ENCODE peak calls at places on chromosomes 11 and 22, in six cellular contexts. One of them, this sample, is unnamed. For H3K4me1, the result is how much of the 10 kb centered on the place peaks cover.

GRCh38 chr11:134027671-134028070 is 41.2 kb upstream of the JAM3 start:
- DNase-seq in A549: no peak
- DNase-seq in heart left ventricle: no peak
- DNase-seq in astrocyte: no peak
- DNase-seq in stomach: no peak
- DNase-seq in body of pancreas: no peak
- DNase-seq in this sample: no peak

GRCh38 chr11:69301491-69302401 is 7.8 kb downstream of the MYEOV start:
- DNase-seq in astrocyte: peak
- DNase-seq in body of pancreas: peak
- DNase-seq in A549: peak
- DNase-seq in heart left ventricle: no peak
- DNase-seq in stomach: peak
- DNase-seq in this sample: peak

GRCh38 chr11:36304349-36304748 is 8.3 kb downstream of the PRR5L start:
- DNase-seq in heart left ventricle: no peak
- DNase-seq in stomach: no peak
- DNase-seq in body of pancreas: no peak
- DNase-seq in astrocyte: no peak
- DNase-seq in A549: no peak
- DNase-seq in this sample: peak

GRCh38 chr11:77204792-77205466 is 76.9 kb downstream of the MYO7A start:
- DNase-seq in heart left ventricle: no peak
- DNase-seq in A549: no peak
- DNase-seq in stomach: no peak
- DNase-seq in astrocyte: no peak
- DNase-seq in body of pancreas: no peak
- DNase-seq in this sample: no peak

GRCh38 chr11:638616-639323 is 1.7 kb downstream of the DRD4 start:
- DNase-seq in stomach: no peak
- DNase-seq in heart left ventricle: no peak
- DNase-seq in body of pancreas: no peak
- DNase-seq in A549: no peak
- DNase-seq in astrocyte: no peak
- DNase-seq in this sample: no peak

GRCh38 chr11:91768783-91769182 is 455.8 kb upstream of the FAT3 start:
- DNase-seq in astrocyte: no peak
- DNase-seq in heart left ventricle: no peak
- DNase-seq in A549: no peak
- DNase-seq in stomach: no peak
- DNase-seq in body of pancreas: no peak
- DNase-seq in this sample: no peak

GRCh38 chr22:25682071-25682470 is 59.9 kb upstream of the MYO18B start:
- DNase-seq in heart left ventricle: no peak
- DNase-seq in A549: no peak
- DNase-seq in astrocyte: no peak
- DNase-seq in stomach: no peak
- DNase-seq in body of pancreas: no peak
- DNase-seq in this sample: no peak

GRCh38 chr22:47328550-47329243 is 566.2 kb downstream of the TBC1D22A start:
- DNase-seq in A549: peak
- DNase-seq in heart left ventricle: no peak
- DNase-seq in astrocyte: peak
- DNase-seq in stomach: no peak
- DNase-seq in body of pancreas: no peak
- DNase-seq in this sample: peak

GRCh38 chr22:44131989-44132685 is 48.6 kb upstream of the PARVG start:
- DNase-seq in astrocyte: no peak
- DNase-seq in A549: no peak
- DNase-seq in body of pancreas: no peak
- DNase-seq in stomach: no peak
- DNase-seq in heart left ventricle: no peak
- DNase-seq in this sample: no peak

GRCh38 chr11:109439684-109440083 is 17.7 kb downstream of the C11orf87 start:
- DNase-seq in body of pancreas: no peak
- DNase-seq in astrocyte: no peak
- DNase-seq in stomach: no peak
- DNase-seq in A549: no peak
- DNase-seq in heart left ventricle: no peak
- DNase-seq in this sample: no peak

GRCh38 chr11:129453293-129453721 is 77.7 kb downstream of the BARX2 start:
- DNase-seq in heart left ventricle: no peak
- DNase-seq in stomach: no peak
- DNase-seq in astrocyte: no peak
- DNase-seq in body of pancreas: peak
- DNase-seq in A549: no peak
- DNase-seq in this sample: no peak

GRCh38 chr11:3163241-3163981 is 1.7 kb downstream of the OSBPL5 start:
- DNase-seq in A549: no peak
- DNase-seq in heart left ventricle: no peak
- DNase-seq in stomach: no peak
- DNase-seq in astrocyte: no peak
- DNase-seq in body of pancreas: no peak
- DNase-seq in this sample: no peak
- H3K4me1 ChIP-seq in A549: under half
- H3K4me1 ChIP-seq in heart left ventricle: half or more
- H3K4me1 ChIP-seq in stomach: under half
- H3K4me1 ChIP-seq in astrocyte: under half
- H3K4me1 ChIP-seq in body of pancreas: half or more
- H3K4me1 ChIP-seq in this sample: under half

GRCh38 chr11:14906614-14907392 is 14.8 kb upstream of the CYP2R1 start:
- DNase-seq in heart left ventricle: no peak
- DNase-seq in stomach: no peak
- DNase-seq in body of pancreas: no peak
- DNase-seq in A549: no peak
- DNase-seq in astrocyte: no peak
- DNase-seq in this sample: no peak

GRCh38 chr11:14904745-14905103 is 12.7 kb upstream of the CYP2R1 start:
- DNase-seq in stomach: peak
- DNase-seq in astrocyte: peak
- DNase-seq in body of pancreas: peak
- DNase-seq in A549: peak
- DNase-seq in heart left ventricle: peak
- DNase-seq in this sample: no peak

GRCh38 chr11:14902650-14903350 is 10.8 kb upstream of the CYP2R1 start:
- DNase-seq in A549: no peak
- DNase-seq in body of pancreas: no peak
- DNase-seq in heart left ventricle: no peak
- DNase-seq in astrocyte: peak
- DNase-seq in stomach: no peak
- DNase-seq in this sample: peak

GRCh38 chr11:14907411-14908213 is 15.6 kb upstream of the CYP2R1 start:
- DNase-seq in stomach: peak
- DNase-seq in heart left ventricle: peak
- DNase-seq in body of pancreas: peak
- DNase-seq in astrocyte: no peak
- DNase-seq in A549: peak
- DNase-seq in this sample: peak

GRCh38 chr11:14905104-14906033 is 13.3 kb upstream of the CYP2R1 start:
- DNase-seq in A549: peak
- DNase-seq in body of pancreas: peak
- DNase-seq in heart left ventricle: peak
- DNase-seq in astrocyte: peak
- DNase-seq in stomach: peak
- DNase-seq in this sample: no peak
- TF ChIP-seq CTCF in A549: no peak
- TF ChIP-seq CTCF in body of pancreas: peak
- TF ChIP-seq CTCF in heart left ventricle: peak
- TF ChIP-seq CTCF in astrocyte: no peak
- TF ChIP-seq CTCF in stomach: no peak
- TF ChIP-seq CTCF in this sample: peak

DNA sequence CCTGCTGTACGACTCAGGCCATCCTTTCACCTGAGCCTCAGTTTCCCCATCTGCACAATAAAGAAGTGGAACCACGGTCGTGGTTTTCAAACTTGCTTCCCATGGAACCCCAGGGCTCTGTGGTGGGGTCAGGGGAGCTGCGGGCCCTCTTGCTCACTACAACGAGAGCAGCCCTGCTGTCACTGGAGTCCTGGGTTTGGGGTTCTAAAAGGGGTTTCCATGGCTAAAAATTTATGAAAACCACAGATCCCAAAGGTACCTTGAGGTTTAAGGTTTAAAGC is 45.4 kb upstream of the CARS1 start:
- DNase-seq in heart left ventricle: no peak
- DNase-seq in stomach: no peak
- DNase-seq in A549: no peak
- DNase-seq in astrocyte: no peak
- DNase-seq in body of pancreas: no peak
- DNase-seq in this sample: no peak
- H3K27ac ChIP-seq in heart left ventricle: no peak
- H3K27ac ChIP-seq in stomach: no peak
- H3K27ac ChIP-seq in A549: no peak
- H3K27ac ChIP-seq in astrocyte: no peak
- H3K27ac ChIP-seq in body of pancreas: no peak
- H3K27ac ChIP-seq in this sample: no peak

DNA sequence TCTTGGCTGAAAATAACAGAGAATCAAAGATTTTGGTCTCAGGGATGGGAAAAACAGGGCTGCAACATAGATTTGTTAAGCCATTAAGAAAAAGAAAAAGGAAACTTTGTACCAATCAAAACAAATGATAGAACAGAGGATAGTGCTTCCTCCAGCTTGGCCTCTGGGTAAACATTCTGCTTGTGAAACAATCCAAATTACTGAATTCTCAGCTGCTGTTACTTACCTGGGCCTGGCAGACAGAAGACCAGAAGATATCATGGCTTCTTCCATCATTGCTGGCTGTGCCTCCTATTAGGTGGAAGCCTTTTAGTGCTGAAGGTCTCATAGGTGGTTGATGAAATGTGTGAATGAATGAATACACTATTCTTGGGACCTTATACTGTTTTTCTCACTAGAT is 22.1 kb downstream of the ZNRF3 start:
- DNase-seq in heart left ventricle: no peak
- DNase-seq in astrocyte: no peak
- DNase-seq in body of pancreas: no peak
- DNase-seq in A549: no peak
- DNase-seq in stomach: no peak
- DNase-seq in this sample: no peak
- H3K4me1 ChIP-seq in heart left ventricle: under half
- H3K4me1 ChIP-seq in astrocyte: under half
- H3K4me1 ChIP-seq in body of pancreas: half or more
- H3K4me1 ChIP-seq in A549: under half
- H3K4me1 ChIP-seq in stomach: under half
- H3K4me1 ChIP-seq in this sample: under half

GRCh38 chr11:8360086-8360828 is 96.6 kb upstream of the LMO1 start:
- DNase-seq in stomach: no peak
- DNase-seq in astrocyte: no peak
- DNase-seq in A549: no peak
- DNase-seq in heart left ventricle: no peak
- DNase-seq in body of pancreas: peak
- DNase-seq in this sample: no peak
- TF ChIP-seq CTCF in stomach: no peak
- TF ChIP-seq CTCF in astrocyte: no peak
- TF ChIP-seq CTCF in A549: no peak
- TF ChIP-seq CTCF in heart left ventricle: no peak
- TF ChIP-seq CTCF in body of pancreas: peak
- TF ChIP-seq CTCF in this sample: peak

GRCh38 chr22:27638329-27639179 is 163.0 kb downstream of the MN1 start:
- DNase-seq in heart left ventricle: no peak
- DNase-seq in body of pancreas: no peak
- DNase-seq in astrocyte: no peak
- DNase-seq in A549: no peak
- DNase-seq in stomach: no peak
- DNase-seq in this sample: no peak

GRCh38 chr22:27635435-27635834 is 166.1 kb downstream of the MN1 start:
- DNase-seq in A549: no peak
- DNase-seq in heart left ventricle: no peak
- DNase-seq in body of pancreas: no peak
- DNase-seq in stomach: no peak
- DNase-seq in astrocyte: no peak
- DNase-seq in this sample: no peak

GRCh38 chr22:27635852-27636251 is 165.7 kb downstream of the MN1 start:
- DNase-seq in A549: no peak
- DNase-seq in heart left ventricle: no peak
- DNase-seq in stomach: no peak
- DNase-seq in body of pancreas: no peak
- DNase-seq in astrocyte: no peak
- DNase-seq in this sample: no peak

GRCh38 chr22:27637604-27638003 is 164.0 kb downstream of the MN1 start:
- DNase-seq in stomach: no peak
- DNase-seq in astrocyte: peak
- DNase-seq in heart left ventricle: no peak
- DNase-seq in body of pancreas: no peak
- DNase-seq in A549: no peak
- DNase-seq in this sample: peak

DNA sequence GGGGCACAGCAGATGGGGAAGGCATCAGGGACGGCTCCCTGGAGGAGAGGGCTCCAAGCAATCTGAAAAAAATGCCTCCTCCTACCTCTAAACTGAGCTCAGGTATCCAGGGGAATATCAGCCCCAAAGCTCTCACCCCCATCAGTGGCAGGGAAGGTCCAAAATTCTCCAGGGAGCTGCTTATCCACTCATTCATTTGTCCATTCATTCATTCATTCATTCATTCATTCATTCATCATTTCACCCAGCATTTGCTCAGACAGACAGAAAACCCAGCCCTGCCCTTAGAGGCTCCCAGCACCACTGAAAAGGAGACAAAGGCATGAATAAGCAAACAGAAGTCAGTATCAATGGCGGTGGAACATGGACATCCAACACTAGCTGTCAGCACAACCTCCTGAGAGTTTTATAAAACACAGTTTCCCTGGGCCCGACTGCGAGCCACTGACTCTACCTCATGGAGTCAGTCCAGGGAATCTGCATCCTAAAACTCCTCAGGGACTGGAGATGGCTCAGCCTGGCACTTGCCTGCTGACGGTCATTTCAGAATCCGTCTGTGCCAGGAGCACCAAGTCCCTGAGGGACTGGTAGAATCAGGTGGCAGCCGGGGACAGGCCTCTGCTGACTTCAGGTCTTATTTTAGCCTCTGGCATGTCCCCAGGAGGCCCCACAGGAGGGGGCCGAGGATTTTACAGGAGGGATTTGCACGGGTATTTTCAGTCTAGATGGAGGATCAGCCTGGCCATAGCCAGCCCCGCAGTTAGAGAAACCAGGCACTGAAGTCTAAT is 164.6 kb downstream of the MN1 start:
- DNase-seq in heart left ventricle: peak
- DNase-seq in body of pancreas: no peak
- DNase-seq in stomach: no peak
- DNase-seq in astrocyte: no peak
- DNase-seq in A549: no peak
- DNase-seq in this sample: no peak
- H3K27ac ChIP-seq in heart left ventricle: peak
- H3K27ac ChIP-seq in body of pancreas: no peak
- H3K27ac ChIP-seq in stomach: no peak
- H3K27ac ChIP-seq in astrocyte: no peak
- H3K27ac ChIP-seq in A549: no peak
- H3K27ac ChIP-seq in this sample: no peak